ENCODE peak calls at places on chromosomes 2 and 18, in ten cellular contexts. C is stimulated activated CD8-positive, alpha-beta memory T cell treated with anti-CD3 and anti-CD28 coated beads, Interleukin-2, amount 100 ng/mL, for 1 hour; L is neural crest cell; F is hippocampal formation; R is NCI-H1436 treated with DMSO at 0.1 percent for 48 hours; Z is BJ; N is Panc1; W is NCI-H187 treated with DMSO at 0.1 percent for 48 hours; X is anterior cingulate cortex; A is GM10248. G is an unnamed sample.
A peak's percentile ranks its signal among the peaks of the same experiment; 100 is the strongest.

GRCh38 chr2:188884051-188884450 is 90.1 kb upstream of the COL3A1 start:
- DNase-seq in C (no peak), F (no peak), R (no peak), L (no peak), N (no peak), X (no peak), A (no peak), W (no peak), Z (peak; percentile 38), G (no peak)

GRCh38 chr18:8754995-8755955 is 49.9 kb downstream of the MTCL1 start:
- DNase-seq in L (no peak), X (no peak), C (peak; percentile 8), F (no peak), A (no peak), W (no peak), R (no peak), Z (peak; percentile 34), N (no peak), G (no peak)

GRCh38 chr2:176689711-176690110 is 420.5 kb downstream of the MTX2 start:
- DNase-seq in A (no peak), N (no peak), R (no peak), L (no peak), Z (no peak), C (no peak), F (no peak), X (no peak), W (no peak), G (no peak)

GRCh38 chr2:171084128-171084527 is 76.6 kb downstream of the TLK1 start:
- DNase-seq in L (no peak), Z (no peak), A (no peak), F (no peak), W (no peak), C (no peak), X (no peak), R (peak; percentile 47), N (no peak), G (no peak)

GRCh38 chr18:59501876-59502221 is 142.8 kb upstream of the LMAN1 start:
- DNase-seq in X (no peak), A (no peak), C (no peak), L (no peak), F (no peak), W (no peak), N (no peak), Z (no peak), R (no peak), G (no peak)

GRCh38 chr2:69087211-69087911 is 74.4 kb downstream of the ANTXR1 start:
- DNase-seq in L (no peak), X (no peak), R (no peak), N (no peak), F (no peak), C (no peak), A (no peak), W (no peak), Z (no peak), G (no peak)

GRCh38 chr2:5520352-5520996 is 171.7 kb upstream of the SOX11 start:
- DNase-seq in Z (no peak), R (peak; percentile 30), X (no peak), W (no peak), L (peak; percentile 27), A (no peak), C (no peak), N (peak; percentile 2), F (no peak), G (no peak)

GRCh38 chr2:219851801-219852481 is 224.5 kb downstream of the SLC4A3 start:
- DNase-seq in Z (peak; percentile 13), L (no peak), A (no peak), X (no peak), N (no peak), W (no peak), F (no peak), R (no peak), C (no peak), G (no peak)

GRCh38 chr2:71702071-71702970 is 249.0 kb downstream of the DYSF start:
- DNase-seq in R (no peak), X (no peak), L (no peak), Z (no peak), F (no peak), C (no peak), N (no peak), A (no peak), W (no peak), G (no peak)

GRCh38 chr18:77206676-77207370 is 42.8 kb upstream of the GALR1 start:
- DNase-seq in A (no peak), W (no peak), C (no peak), L (no peak), Z (no peak), X (no peak), N (no peak), F (no peak), R (no peak), G (peak; percentile 17)

GRCh38 chr18:44693030-44693784 is 12.5 kb downstream of the SETBP1 start:
- DNase-seq in R (no peak), Z (no peak), X (no peak), L (no peak), C (no peak), N (no peak), F (no peak), A (no peak), W (no peak), G (no peak)

GRCh38 chr18:51151568-51152511 is 45.6 kb downstream of the MEX3C start:
- DNase-seq in N (no peak), F (no peak), Z (no peak), A (peak; percentile 70), X (no peak), R (no peak), L (no peak), W (no peak), C (peak; percentile 41), G (no peak)

GRCh38 chr2:70962885-70963878 is 15.2 kb upstream of the ANKRD53 start:
- DNase-seq in X (no peak), A (no peak), L (no peak), W (no peak), R (no peak), F (no peak), N (no peak), C (no peak), Z (no peak), G (no peak)

GRCh38 chr2:23711979-23712755 is 214.8 kb downstream of the ATAD2B start:
- DNase-seq in C (no peak), R (no peak), N (no peak), X (no peak), A (no peak), F (no peak), Z (peak; percentile 4), L (no peak), W (peak; percentile 22), G (no peak)

GRCh38 chr2:148298201-148298600 is 277.3 kb downstream of the MBD5 start:
- DNase-seq in R (no peak), N (no peak), F (no peak), L (no peak), X (no peak), C (no peak), W (no peak), Z (no peak), A (no peak), G (no peak)

GRCh38 chr18:7645756-7646155 is 78.6 kb downstream of the PTPRM start:
- DNase-seq in R (no peak), Z (no peak), N (no peak), W (no peak), X (no peak), F (no peak), C (no peak), A (no peak), L (no peak), G (no peak)

GRCh38 chr2:233828546-233829192 is 25.7 kb downstream of the HJURP start:
- DNase-seq in A (no peak), Z (no peak), X (no peak), L (no peak), N (no peak), W (no peak), C (no peak), R (no peak), F (no peak), G (no peak)

GRCh38 chr2:163401481-163401880 is 334.3 kb downstream of the FIGN start:
- DNase-seq in C (no peak), N (no peak), W (no peak), A (no peak), Z (peak; percentile 6), F (no peak), R (no peak), X (no peak), L (no peak), G (no peak)

GRCh38 chr18:45571714-45572113 is 43.6 kb upstream of the SLC14A2 start:
- DNase-seq in L (no peak), X (no peak), C (no peak), F (no peak), R (no peak), W (no peak), N (no peak), A (no peak), Z (no peak), G (no peak)

GRCh38 chr2:130842770-130843169 is 6.1 kb downstream of the ARHGEF4 start:
- DNase-seq in Z (no peak), A (no peak), L (no peak), C (no peak), X (no peak), W (no peak), N (no peak), F (no peak), R (no peak), G (no peak)

GRCh38 chr2:46970334-46971288 is 55.0 kb upstream of the MCFD2 start:
- DNase-seq in W (no peak), F (no peak), N (no peak), A (no peak), R (no peak), Z (no peak), C (no peak), L (no peak), X (no peak), G (no peak)

GRCh38 chr2:230694241-230694640 is 18.4 kb upstream of the CAB39 start:
- DNase-seq in X (no peak), Z (no peak), C (no peak), L (no peak), A (peak; percentile 58), N (no peak), R (no peak), W (no peak), F (no peak), G (no peak)

GRCh38 chr2:42996528-42996927 is 204.1 kb upstream of the HAAO start:
- DNase-seq in X (no peak), N (no peak), A (no peak), R (no peak), L (no peak), C (no peak), W (no peak), Z (no peak), F (no peak), G (no peak)

GRCh38 chr2:230498506-230499107 is 82.6 kb downstream of the SP100 start:
- DNase-seq in F (no peak), A (no peak), N (no peak), Z (no peak), X (no peak), C (no peak), R (no peak), L (no peak), W (no peak), G (no peak)

GRCh38 chr2:235501663-235502009 is 7.8 kb downstream of the AGAP1 start:
- DNase-seq in R (no peak), L (no peak), C (no peak), X (no peak), N (no peak), Z (no peak), A (no peak), W (no peak), F (no peak), G (no peak)

GRCh38 chr2:8647462-8647857 is 34.4 kb upstream of the ID2 start:
- DNase-seq in R (no peak), Z (no peak), N (no peak), L (no peak), A (no peak), X (no peak), C (no peak), F (no peak), W (no peak), G (no peak)

GRCh38 chr2:96914332-96914731 is 44.5 kb upstream of the SEMA4C start:
- DNase-seq in F (no peak), W (no peak), Z (no peak), L (no peak), R (no peak), N (no peak), A (no peak), X (no peak), C (no peak), G (no peak)

GRCh38 chr2:200862532-200863000 is 1.9 kb downstream of the CLK1 start:
- DNase-seq in N (no peak), L (no peak), C (peak; percentile 24), A (peak; percentile 37), Z (no peak), F (no peak), R (no peak), W (no peak), X (no peak), G (no peak)

G was measured in occipital lobe.